ENCODE peak calls at places on chromosome 3, in six cellular contexts. One of them, this sample, is unnamed.

GRCh38 chr3:138477120-138477519 is 42.7 kb downstream of the ESYT3 start:
- DNase-seq in SK-N-SH: no peak
- DNase-seq in PC-3: peak
- DNase-seq in MM.1S: no peak
- DNase-seq in GM23248: no peak
- DNase-seq in HCT116: no peak
- DNase-seq in this sample: no peak

GRCh38 chr3:112133606-112134334 is 722 bp upstream of the GCSAM start:
- DNase-seq in SK-N-SH: no peak
- DNase-seq in PC-3: no peak
- DNase-seq in MM.1S: no peak
- DNase-seq in GM23248: no peak
- DNase-seq in HCT116: no peak
- DNase-seq in this sample: no peak

GRCh38 chr3:46923559-46924350 is 46.2 kb downstream of the PTH1R start:
- DNase-seq in SK-N-SH: peak
- DNase-seq in PC-3: peak
- DNase-seq in MM.1S: no peak
- DNase-seq in GM23248: peak
- DNase-seq in HCT116: no peak
- DNase-seq in this sample: peak

GRCh38 chr3:14552041-14552648 is 12.0 kb upstream of the GRIP2 start:
- DNase-seq in SK-N-SH: peak
- DNase-seq in PC-3: peak
- DNase-seq in MM.1S: no peak
- DNase-seq in GM23248: peak
- DNase-seq in HCT116: no peak
- DNase-seq in this sample: no peak

GRCh38 chr3:194833511-194833910 is 147.8 kb downstream of the FAM43A start:
- DNase-seq in SK-N-SH: no peak
- DNase-seq in PC-3: peak
- DNase-seq in MM.1S: no peak
- DNase-seq in GM23248: no peak
- DNase-seq in HCT116: no peak
- DNase-seq in this sample: no peak

GRCh38 chr3:45776291-45776576 is 20.1 kb downstream of the SLC6A20 start:
- DNase-seq in SK-N-SH: no peak
- DNase-seq in PC-3: no peak
- DNase-seq in MM.1S: no peak
- DNase-seq in GM23248: no peak
- DNase-seq in HCT116: no peak
- DNase-seq in this sample: no peak

GRCh38 chr3:197555281-197556261 is at the start of gene BDH1:
- DNase-seq in SK-N-SH: peak
- DNase-seq in PC-3: peak
- DNase-seq in MM.1S: peak
- DNase-seq in GM23248: peak
- DNase-seq in HCT116: no peak
- DNase-seq in this sample: peak

GRCh38 chr3:150544040-150544439 is 2.3 kb downstream of the SERP1 start:
- DNase-seq in SK-N-SH: no peak
- DNase-seq in PC-3: peak
- DNase-seq in MM.1S: no peak
- DNase-seq in GM23248: peak
- DNase-seq in HCT116: no peak
- DNase-seq in this sample: no peak

GRCh38 chr3:122283796-122284445 is 41.1 kb upstream of the CSTA start:
- DNase-seq in SK-N-SH: peak
- DNase-seq in PC-3: no peak
- DNase-seq in MM.1S: no peak
- DNase-seq in GM23248: no peak
- DNase-seq in HCT116: no peak
- DNase-seq in this sample: no peak
- H3K9ac ChIP-seq in SK-N-SH: no peak
- H3K9ac ChIP-seq in PC-3: no peak
- H3K9ac ChIP-seq in MM.1S: no peak
- H3K9ac ChIP-seq in GM23248: no peak
- H3K9ac ChIP-seq in HCT116: no peak
- H3K9ac ChIP-seq in this sample: no peak

DNA sequence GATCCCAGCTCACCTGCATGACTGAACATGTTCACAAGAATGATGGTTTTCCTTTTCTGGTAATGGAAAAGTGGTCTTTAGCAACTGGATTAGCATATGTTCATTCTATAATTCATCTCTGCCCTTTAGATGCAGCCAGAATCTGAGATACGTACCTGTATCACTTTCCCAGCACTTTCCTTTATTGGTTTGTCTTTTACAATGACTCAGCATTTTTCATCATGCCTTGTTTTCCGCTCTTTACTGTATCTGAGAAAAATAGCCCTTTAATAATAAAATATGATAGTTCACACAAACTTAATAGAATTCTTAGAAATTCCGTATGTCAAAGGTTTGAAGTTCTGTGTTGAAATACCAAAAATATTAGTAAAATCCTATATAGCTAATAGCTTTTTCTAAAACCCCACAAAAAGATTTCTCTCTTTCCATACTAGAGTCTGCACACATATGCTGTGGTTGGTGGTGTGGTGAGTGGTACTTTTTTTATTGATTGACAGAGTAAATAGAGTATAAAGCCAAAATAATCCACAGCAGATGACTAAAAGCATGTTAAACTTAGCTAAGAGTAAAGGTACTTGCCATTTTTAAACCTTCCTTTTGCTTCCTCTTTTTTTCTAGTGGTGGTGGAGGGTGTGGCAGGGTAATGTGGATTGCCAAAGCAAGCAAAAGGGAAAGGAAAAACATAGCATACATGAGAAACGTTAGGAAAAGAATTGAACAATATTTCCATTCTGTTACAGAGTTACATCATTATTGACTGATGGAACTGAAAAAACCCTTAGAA is 328.9 kb upstream of the RBMS3 start:
- DNase-seq in SK-N-SH: no peak
- DNase-seq in PC-3: peak
- DNase-seq in MM.1S: no peak
- DNase-seq in GM23248: no peak
- DNase-seq in HCT116: no peak
- DNase-seq in this sample: no peak
- TF ChIP-seq EZH2phosphoT487 in SK-N-SH: no peak
- TF ChIP-seq EZH2phosphoT487 in PC-3: no peak
- TF ChIP-seq EZH2phosphoT487 in MM.1S: no peak
- TF ChIP-seq EZH2phosphoT487 in GM23248: no peak
- TF ChIP-seq EZH2phosphoT487 in HCT116: no peak
- TF ChIP-seq EZH2phosphoT487 in this sample: no peak

DNA sequence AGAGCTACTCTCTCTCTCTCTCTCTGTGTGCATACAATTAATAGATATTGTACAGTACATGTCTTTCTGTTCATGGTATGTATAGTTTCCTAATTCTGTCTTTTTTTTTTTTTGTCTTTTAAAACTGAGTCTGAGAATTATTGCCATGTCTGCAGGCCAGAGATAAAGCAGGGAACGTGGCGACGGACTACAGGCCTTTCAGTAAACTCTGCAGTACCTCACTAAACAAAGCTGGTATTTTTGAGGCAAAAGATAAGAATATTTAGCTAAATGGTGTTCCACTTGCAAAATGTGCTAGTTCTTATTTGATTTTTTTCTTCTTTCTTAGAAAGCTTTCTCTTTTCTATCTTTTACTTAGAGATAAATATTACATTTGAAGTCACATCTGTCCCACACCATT is 44.0 kb upstream of the EHHADH start:
- DNase-seq in SK-N-SH: no peak
- DNase-seq in PC-3: no peak
- DNase-seq in MM.1S: no peak
- DNase-seq in GM23248: no peak
- DNase-seq in HCT116: no peak
- DNase-seq in this sample: no peak
- H3K4me2 ChIP-seq in SK-N-SH: no peak
- H3K4me2 ChIP-seq in PC-3: no peak
- H3K4me2 ChIP-seq in MM.1S: no peak
- H3K4me2 ChIP-seq in GM23248: no peak
- H3K4me2 ChIP-seq in HCT116: no peak
- H3K4me2 ChIP-seq in this sample: no peak

DNA sequence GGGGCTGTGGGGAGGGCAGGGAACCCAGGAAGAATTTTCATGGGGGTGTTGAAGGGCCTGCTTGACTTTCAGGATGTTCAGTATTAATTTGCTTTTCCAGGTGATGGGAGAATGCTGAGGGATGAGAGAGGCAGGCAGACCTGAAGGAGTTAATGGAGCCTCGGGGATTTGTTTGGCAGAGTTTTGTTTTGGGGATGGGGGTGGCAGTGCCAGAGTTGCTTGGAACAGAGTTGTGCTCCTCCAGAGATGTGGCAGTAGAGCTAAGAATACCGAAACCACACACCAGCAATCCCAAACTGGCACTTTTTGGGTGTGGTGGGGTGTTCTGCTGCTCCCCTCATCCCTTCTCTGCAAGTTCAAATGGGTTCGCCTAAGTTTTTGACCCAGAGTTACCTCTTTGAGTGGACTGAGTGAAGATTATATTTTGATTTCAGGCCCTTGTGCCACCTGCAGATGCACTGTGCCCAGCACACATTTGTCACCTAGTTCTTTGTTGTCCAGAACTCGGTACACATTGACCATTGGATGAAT is 1.6 kb downstream of the BOC start:
- DNase-seq in SK-N-SH: no peak
- DNase-seq in PC-3: no peak
- DNase-seq in MM.1S: no peak
- DNase-seq in GM23248: peak
- DNase-seq in HCT116: no peak
- DNase-seq in this sample: no peak
- H3K9ac ChIP-seq in SK-N-SH: peak
- H3K9ac ChIP-seq in PC-3: peak
- H3K9ac ChIP-seq in MM.1S: no peak
- H3K9ac ChIP-seq in GM23248: peak
- H3K9ac ChIP-seq in HCT116: no peak
- H3K9ac ChIP-seq in this sample: peak

DNA sequence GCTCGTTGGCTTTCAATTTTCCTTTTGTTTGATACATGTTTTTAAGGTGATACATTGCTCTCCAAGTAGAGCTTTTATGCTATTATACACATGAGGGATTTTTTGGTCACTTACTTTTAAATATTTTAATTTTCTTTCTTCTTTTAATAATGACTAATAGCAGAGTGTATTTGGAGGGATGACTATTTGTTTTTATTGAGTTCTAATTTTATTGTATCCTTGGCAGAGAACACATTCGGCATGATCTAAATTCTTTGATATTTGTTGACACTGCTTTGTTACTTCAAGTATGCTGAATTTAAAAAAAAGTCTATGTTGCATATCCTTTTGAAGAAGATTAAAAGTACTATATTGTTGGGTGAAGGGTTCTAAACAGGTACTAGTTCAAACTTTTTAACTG is 149.9 kb upstream of the PDZRN3 start:
- DNase-seq in SK-N-SH: no peak
- DNase-seq in PC-3: no peak
- DNase-seq in MM.1S: no peak
- DNase-seq in GM23248: peak
- DNase-seq in HCT116: no peak
- DNase-seq in this sample: no peak
- TF ChIP-seq EZH2phosphoT487 in SK-N-SH: no peak
- TF ChIP-seq EZH2phosphoT487 in PC-3: no peak
- TF ChIP-seq EZH2phosphoT487 in MM.1S: no peak
- TF ChIP-seq EZH2phosphoT487 in GM23248: no peak
- TF ChIP-seq EZH2phosphoT487 in HCT116: no peak
- TF ChIP-seq EZH2phosphoT487 in this sample: no peak

GRCh38 chr3:196215493-196215892 is 841 bp upstream of the SLC51A start:
- DNase-seq in SK-N-SH: no peak
- DNase-seq in PC-3: no peak
- DNase-seq in MM.1S: no peak
- DNase-seq in GM23248: no peak
- DNase-seq in HCT116: no peak
- DNase-seq in this sample: no peak

GRCh38 chr3:196217307-196218154 is 1.2 kb downstream of the SLC51A start:
- DNase-seq in SK-N-SH: no peak
- DNase-seq in PC-3: no peak
- DNase-seq in MM.1S: no peak
- DNase-seq in GM23248: no peak
- DNase-seq in HCT116: no peak
- DNase-seq in this sample: no peak

GRCh38 chr3:196216081-196216564 is at the start of gene SLC51A:
- DNase-seq in SK-N-SH: no peak
- DNase-seq in PC-3: peak
- DNase-seq in MM.1S: no peak
- DNase-seq in GM23248: no peak
- DNase-seq in HCT116: no peak
- DNase-seq in this sample: no peak

GRCh38 chr3:196218155-196218712 is 1.9 kb downstream of the SLC51A start:
- DNase-seq in SK-N-SH: no peak
- DNase-seq in PC-3: peak
- DNase-seq in MM.1S: no peak
- DNase-seq in GM23248: no peak
- DNase-seq in HCT116: no peak
- DNase-seq in this sample: no peak

GRCh38 chr3:196216681-196217211 is 412 bp downstream of the SLC51A start:
- DNase-seq in SK-N-SH: no peak
- DNase-seq in PC-3: no peak
- DNase-seq in MM.1S: no peak
- DNase-seq in GM23248: no peak
- DNase-seq in HCT116: no peak
- DNase-seq in this sample: no peak
- H3K4me2 ChIP-seq in SK-N-SH: no peak
- H3K4me2 ChIP-seq in PC-3: peak
- H3K4me2 ChIP-seq in MM.1S: no peak
- H3K4me2 ChIP-seq in GM23248: no peak
- H3K4me2 ChIP-seq in HCT116: no peak
- H3K4me2 ChIP-seq in this sample: peak

DNA sequence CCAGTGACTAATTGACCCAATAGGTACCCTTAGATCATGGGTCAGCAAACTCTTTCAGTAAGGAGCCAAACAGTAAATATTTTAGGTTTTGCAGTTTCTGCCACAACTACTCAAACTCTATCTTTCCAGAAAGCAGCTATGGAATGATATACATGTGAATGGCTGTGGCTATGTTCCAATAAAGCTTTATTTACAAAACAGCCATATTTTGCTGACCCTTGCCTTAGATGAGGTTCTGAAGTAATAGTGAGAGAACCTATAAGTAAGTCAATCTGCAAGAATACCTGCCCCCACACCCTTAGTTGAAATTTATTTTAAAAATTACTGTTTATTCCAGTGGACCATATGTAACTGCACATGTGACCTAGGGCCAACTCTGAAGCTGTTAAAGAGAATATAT is 134.0 kb downstream of the CMSS1 start:
- DNase-seq in SK-N-SH: no peak
- DNase-seq in PC-3: no peak
- DNase-seq in MM.1S: no peak
- DNase-seq in GM23248: no peak
- DNase-seq in HCT116: no peak
- DNase-seq in this sample: no peak
- H3K9ac ChIP-seq in SK-N-SH: no peak
- H3K9ac ChIP-seq in PC-3: no peak
- H3K9ac ChIP-seq in MM.1S: no peak
- H3K9ac ChIP-seq in GM23248: no peak
- H3K9ac ChIP-seq in HCT116: no peak
- H3K9ac ChIP-seq in this sample: no peak

GRCh38 chr3:58157649-58158048 is 53.1 kb downstream of the DNASE1L3 start:
- DNase-seq in SK-N-SH: no peak
- DNase-seq in PC-3: no peak
- DNase-seq in MM.1S: no peak
- DNase-seq in GM23248: no peak
- DNase-seq in HCT116: no peak
- DNase-seq in this sample: peak
- TF ChIP-seq EZH2phosphoT487 in SK-N-SH: no peak
- TF ChIP-seq EZH2phosphoT487 in PC-3: no peak
- TF ChIP-seq EZH2phosphoT487 in MM.1S: no peak
- TF ChIP-seq EZH2phosphoT487 in GM23248: no peak
- TF ChIP-seq EZH2phosphoT487 in HCT116: no peak
- TF ChIP-seq EZH2phosphoT487 in this sample: no peak

This sample was measured in neural progenitor cell.